ENCODE peak calls at places on chromosomes 7 and 10, in nine cellular contexts. S, P, N, X, Z, R, I, B and H are unnamed samples.

GRCh38 chr7:44590910-44591309 is 8.9 kb upstream of the TMED4 start:
- DNase-seq in S (no peak), P (no peak), N (no peak), X (no peak), Z (no peak), R (no peak), I (no peak), B (no peak), H (no peak)

GRCh38 chr10:69819713-69820506 is 18.2 kb downstream of the COL13A1 start:
- DNase-seq in S (no peak), P (no peak), N (no peak), X (no peak), Z (no peak), R (no peak), I (peak; percentile 56), B (no peak), H (peak; percentile 55)

GRCh38 chr7:48096273-48096672 is 7.2 kb downstream of the UPP1 start:
- DNase-seq in S (no peak), P (no peak), N (no peak), X (no peak), Z (no peak), R (peak; percentile 82), I (peak; percentile 56), B (no peak), H (no peak)

GRCh38 chr10:85012305-85012704 is 683.9 kb downstream of the CCSER2 start:
- DNase-seq in S (no peak), P (no peak), N (no peak), X (no peak), Z (no peak), R (no peak), I (no peak), B (no peak), H (no peak)

GRCh38 chr7:36961691-36962090 is 237.4 kb upstream of the AOAH start:
- DNase-seq in S (no peak), P (no peak), N (no peak), X (no peak), Z (no peak), R (no peak), I (no peak), B (no peak), H (no peak)

GRCh38 chr7:128902761-128903585 is 7.5 kb downstream of the KCP start:
- DNase-seq in S (peak; percentile 66), P (peak; percentile 78), N (no peak), X (no peak), Z (no peak), R (peak; percentile 53), I (no peak), B (no peak), H (no peak)

GRCh38 chr7:102450242-102450641 is 14.4 kb downstream of the ALKBH4 start:
- DNase-seq in S (no peak), P (no peak), N (no peak), X (peak; percentile 64), Z (no peak), R (peak; percentile 85), I (no peak), B (no peak), H (no peak)

GRCh38 chr7:131717181-131717580 is 160.8 kb upstream of the PODXL start:
- DNase-seq in S (no peak), P (no peak), N (no peak), X (no peak), Z (no peak), R (no peak), I (no peak), B (no peak), H (no peak)

GRCh38 chr7:3598855-3599254 is 297.8 kb downstream of the SDK1 start:
- DNase-seq in S (no peak), P (no peak), N (no peak), X (no peak), Z (no peak), R (no peak), I (no peak), B (no peak), H (no peak)

GRCh38 chr7:41003031-41003925 is 699.6 kb downstream of the INHBA start:
- DNase-seq in S (peak; percentile 57), P (no peak), N (no peak), X (no peak), Z (no peak), R (no peak), I (peak; percentile 73), B (no peak), H (peak; percentile 19)

GRCh38 chr7:132519936-132520335 is 56.3 kb downstream of the PLXNA4 start:
- DNase-seq in S (no peak), P (peak; percentile 40), N (no peak), X (no peak), Z (no peak), R (no peak), I (no peak), B (no peak), H (no peak)

GRCh38 chr10:129020621-129021020 is 446.4 kb upstream of the MGMT start:
- DNase-seq in S (no peak), P (no peak), N (no peak), X (no peak), Z (no peak), R (no peak), I (no peak), B (no peak), H (no peak)

GRCh38 chr10:95831515-95831914 is 75.6 kb downstream of the ENTPD1 start:
- DNase-seq in S (no peak), P (no peak), N (no peak), X (no peak), Z (no peak), R (no peak), I (no peak), B (no peak), H (no peak)

GRCh38 chr7:659306-659847 is 67.1 kb upstream of the DNAAF5 start:
- DNase-seq in S (no peak), P (no peak), N (no peak), X (no peak), Z (no peak), R (no peak), I (no peak), B (no peak), H (no peak)

GRCh38 chr7:664402-664775 is 62.1 kb upstream of the DNAAF5 start:
- DNase-seq in S (no peak), P (no peak), N (no peak), X (no peak), Z (no peak), R (no peak), I (no peak), B (no peak), H (no peak)

GRCh38 chr7:659996-660395 is 66.5 kb upstream of the DNAAF5 start:
- DNase-seq in S (no peak), P (no peak), N (no peak), X (no peak), Z (no peak), R (no peak), I (no peak), B (no peak), H (no peak)

GRCh38 chr7:665251-665650 is 61.2 kb upstream of the DNAAF5 start:
- DNase-seq in S (no peak), P (no peak), N (no peak), X (no peak), Z (peak; percentile 60), R (no peak), I (no peak), B (no peak), H (no peak)

DNA sequence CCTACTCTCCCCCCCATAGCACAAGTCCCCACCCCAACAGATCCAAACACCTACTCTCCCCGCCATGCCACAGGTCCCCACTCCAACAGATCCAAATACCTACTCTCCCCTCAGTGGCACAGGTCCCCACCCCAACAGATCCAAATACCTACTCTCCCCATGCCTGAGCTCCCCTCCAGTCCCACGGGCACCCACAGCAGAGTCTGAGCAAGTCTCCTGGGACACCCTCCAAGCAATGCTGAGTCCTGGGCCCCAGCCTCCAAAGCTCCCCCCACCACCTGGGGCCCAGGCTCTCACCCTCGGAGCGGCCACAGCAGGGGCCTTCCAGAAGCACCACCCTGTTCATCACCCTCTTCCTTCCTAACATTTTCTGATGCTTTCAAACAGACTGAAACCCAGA is 63.9 kb upstream of the DNAAF5 start:
- DNase-seq in S (no peak), P (no peak), N (no peak), X (no peak), Z (no peak), R (peak; percentile 68), I (no peak), B (no peak), H (no peak)
- TF ChIP-seq POLR2A in S (no peak), P (no peak), N (no peak), X (no peak), Z (no peak), R (no peak), I (no peak), B (no peak), H (no peak)

DNA sequence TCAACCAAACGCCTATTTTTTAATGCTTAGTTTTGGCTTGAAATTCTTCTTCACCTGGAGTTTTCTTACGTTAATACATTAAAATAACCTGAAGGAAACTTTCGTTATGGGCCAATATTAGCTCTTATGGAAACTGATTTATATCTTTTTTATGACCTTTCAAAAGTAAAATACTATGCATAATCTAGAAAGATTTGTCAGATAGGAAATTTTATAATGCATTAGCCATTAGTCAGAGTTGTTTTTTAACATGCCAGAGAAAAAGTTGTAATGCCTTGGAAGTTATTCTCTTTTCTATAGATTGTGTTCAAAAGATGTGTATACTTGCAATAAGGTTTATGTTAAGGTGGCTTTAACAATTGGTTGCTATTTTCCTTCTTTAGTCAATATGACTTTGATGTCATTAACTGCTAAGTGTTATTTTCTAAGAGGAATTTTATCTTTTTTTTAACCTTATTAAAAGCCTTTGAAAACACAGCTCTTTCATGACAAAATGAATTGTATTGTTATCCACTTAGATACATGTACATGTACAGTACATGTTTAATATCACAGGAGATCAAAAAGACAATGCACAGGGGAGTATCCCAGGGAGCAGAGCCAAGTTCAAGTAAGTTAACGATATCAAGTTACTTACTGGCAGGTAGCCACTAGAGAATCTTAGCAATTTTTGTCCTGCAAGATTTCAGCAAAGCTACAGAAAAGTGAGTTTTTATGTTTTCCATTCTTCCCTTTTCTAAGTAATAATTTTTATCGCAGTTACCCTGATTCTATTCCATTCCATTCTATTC is 34.1 kb upstream of the ARL4A start:
- DNase-seq in S (no peak), P (no peak), N (no peak), X (no peak), Z (no peak), R (no peak), I (no peak), B (no peak), H (no peak)
- TF ChIP-seq POLR2A in S (no peak), P (no peak), N (no peak), X (no peak), Z (no peak), R (no peak), I (no peak), B (no peak), H (no peak)

GRCh38 chr7:18495412-18496335 is at the start of gene HDAC9:
- DNase-seq in S (no peak), P (no peak), N (no peak), X (peak; percentile 75), Z (no peak), R (peak; percentile 75), I (peak; percentile 79), B (peak; percentile 56), H (no peak)
- TF ChIP-seq POLR2A in S (no peak), P (no peak), N (no peak), X (no peak), Z (no peak), R (peak; percentile 69), I (no peak), B (peak; percentile 78), H (no peak)

DNA sequence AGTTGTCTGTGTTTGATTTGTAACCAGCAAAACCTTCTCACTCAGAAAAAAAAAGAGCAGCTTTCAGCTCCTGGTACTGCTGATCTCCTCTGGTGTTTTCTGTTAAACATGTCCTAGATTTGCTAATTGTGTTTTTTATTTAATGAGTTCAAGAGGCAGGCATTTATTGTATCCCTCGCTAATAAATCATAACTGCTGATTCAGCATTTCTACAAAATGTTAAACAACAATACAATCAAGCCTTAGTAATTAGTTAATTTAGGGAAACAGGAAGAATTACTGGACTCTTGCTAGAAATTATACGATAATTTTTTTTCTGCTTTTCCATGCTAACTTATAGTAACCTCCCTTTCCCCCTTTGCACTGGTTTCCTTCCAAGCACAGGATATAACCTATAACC is 66.8 kb upstream of the NRP1 start:
- DNase-seq in S (no peak), P (no peak), N (no peak), X (no peak), Z (no peak), R (no peak), I (no peak), B (no peak), H (no peak)
- TF ChIP-seq POLR2A in S (no peak), P (no peak), N (no peak), X (no peak), Z (no peak), R (no peak), I (no peak), B (no peak), H (no peak)